ENCODE peak calls at places on chromosomes 5 and 9, in four cellular contexts. J is MM.1S, A is right cardiac atrium, O is right atrium auricular region. S is an unnamed sample.
A peak's percentile ranks its signal among the peaks of the same experiment; 100 is the strongest.

GRCh38 chr9:84322830-84323229 is 17.7 kb downstream of the SLC28A3 start:
- DNase-seq in J (no peak), A (no peak), O (no peak), S (peak; percentile 37)

GRCh38 chr5:125549322-125549871 is 803.0 kb upstream of the ZNF608 start:
- DNase-seq in J (no peak), A (no peak), O (no peak), S (peak; percentile 65)

GRCh38 chr5:28750236-28750635 is 1711.8 kb upstream of the CDH9 start:
- DNase-seq in J (no peak), A (no peak), O (no peak), S (no peak)

GRCh38 chr9:126650830-126651341 is 37.2 kb downstream of the LMX1B start:
- DNase-seq in J (no peak), A (no peak), O (no peak), S (no peak)

GRCh38 chr9:8115570-8115969 is 316.0 kb upstream of the DMAC1 start:
- DNase-seq in J (no peak), A (no peak), O (no peak), S (no peak)

GRCh38 chr9:107147134-107147533 is 135.9 kb upstream of the RAD23B start:
- DNase-seq in J (no peak), A (no peak), O (no peak), S (no peak)

GRCh38 chr9:117088786-117089185 is 326.1 kb downstream of the ASTN2 start:
- DNase-seq in J (no peak), A (no peak), O (no peak), S (no peak)

GRCh38 chr5:6449465-6450158 is 953 bp downstream of the UBE2QL1 start:
- DNase-seq in J (peak; percentile 31), A (no peak), O (no peak), S (no peak)

GRCh38 chr5:1040571-1040970 is 32.0 kb downstream of the NKD2 start:
- DNase-seq in J (no peak), A (peak; percentile 40), O (no peak), S (no peak)

GRCh38 chr5:142246263-142246662 is 78.6 kb downstream of the SPRY4 start:
- DNase-seq in J (no peak), A (peak; percentile 80), O (peak; percentile 65), S (no peak)

GRCh38 chr5:124628721-124629596 is 117.5 kb downstream of the ZNF608 start:
- DNase-seq in J (no peak), A (peak; percentile 62), O (peak; percentile 82), S (peak; percentile 99)

GRCh38 chr9:117002686-117003085 is 315.6 kb downstream of the TRIM32 start:
- DNase-seq in J (no peak), A (no peak), O (no peak), S (no peak)

GRCh38 chr5:136811551-136811950 is 446.2 kb upstream of the TRPC7 start:
- DNase-seq in J (no peak), A (no peak), O (no peak), S (peak; percentile 84)

GRCh38 chr5:72355706-72356299 is 35.6 kb downstream of the PTCD2 start:
- DNase-seq in J (no peak), A (peak; percentile 60), O (no peak), S (peak; percentile 59)

GRCh38 chr5:143594913-143595818 is 191.7 kb upstream of the NR3C1 start:
- DNase-seq in J (no peak), A (no peak), O (no peak), S (peak; percentile 65)

GRCh38 chr5:112142769-112143270 is 276.3 kb downstream of the EPB41L4A start:
- DNase-seq in J (no peak), A (no peak), O (no peak), S (no peak)

GRCh38 chr9:126228111-126228778 is 98.4 kb upstream of the MVB12B start:
- DNase-seq in J (no peak), A (no peak), O (no peak), S (no peak)

GRCh38 chr5:321726-322251 is 275 bp downstream of the AHRR start:
- DNase-seq in J (no peak), A (peak; percentile 28), O (no peak), S (no peak)

GRCh38 chr9:20754556-20754955 is 70.5 kb downstream of the FOCAD start:
- DNase-seq in J (no peak), A (no peak), O (no peak), S (no peak)

GRCh38 chr5:15501057-15501791 is 1.2 kb downstream of the FBXL7 start:
- DNase-seq in J (peak; percentile 90), A (peak; percentile 71), O (peak; percentile 69), S (peak; percentile 91)

GRCh38 chr5:36240779-36241635 is 718 bp downstream of the NADK2 start:
- DNase-seq in J (peak; percentile 57), A (peak; percentile 81), O (peak; percentile 68), S (peak; percentile 83)

GRCh38 chr5:150993422-150993821 is 27.0 kb upstream of the GPX3 start:
- DNase-seq in J (no peak), A (no peak), O (no peak), S (no peak)

GRCh38 chr9:73180373-73180772 is 28.7 kb downstream of the ANXA1 start:
- DNase-seq in J (no peak), A (no peak), O (no peak), S (no peak)

GRCh38 chr5:39185761-39186160 is 33.6 kb downstream of the FYB1 start:
- DNase-seq in J (no peak), A (no peak), O (no peak), S (no peak)

GRCh38 chr5:73464016-73464745 is 15.6 kb upstream of the FOXD1 start:
- DNase-seq in J (no peak), A (no peak), O (no peak), S (no peak)

GRCh38 chr5:33432656-33433055 is 8.1 kb upstream of the TARS1 start:
- DNase-seq in J (no peak), A (no peak), O (no peak), S (no peak)

GRCh38 chr5:146902471-146902870 is 23.9 kb upstream of the PPP2R2B start:
- DNase-seq in J (no peak), A (no peak), O (no peak), S (no peak)

GRCh38 chr9:127874301-127875216 is 2.9 kb downstream of the AK1 start:
- DNase-seq in J (no peak), A (peak; percentile 78), O (no peak), S (no peak)

GRCh38 chr5:21199087-21199486 is 1211.1 kb upstream of the CDH18 start:
- DNase-seq in J (no peak), A (no peak), O (no peak), S (no peak)

GRCh38 chr5:150158170-150158949 is 2.7 kb upstream of the PDGFRB start:
- DNase-seq in J (no peak), A (peak; percentile 81), O (no peak), S (peak; percentile 68)

GRCh38 chr5:167096816-167097215 is 1194.6 kb upstream of the WWC1 start:
- DNase-seq in J (no peak), A (no peak), O (no peak), S (peak; percentile 51)

GRCh38 chr5:149731617-149732400 is 1.7 kb downstream of the PPARGC1B start:
- DNase-seq in J (peak; percentile 89), A (peak; percentile 93), O (peak; percentile 86), S (peak; percentile 89)

GRCh38 chr5:170179626-170180025 is 53.2 kb upstream of the C5orf58 start:
- DNase-seq in J (no peak), A (no peak), O (no peak), S (peak; percentile 7)

GRCh38 chr9:135077497-135078200 is 9.8 kb upstream of the OLFM1 start:
- DNase-seq in J (no peak), A (no peak), O (no peak), S (no peak)

GRCh38 chr5:150079655-150080461 is 6.5 kb downstream of the CSF1R start:
- DNase-seq in J (no peak), A (no peak), O (peak; percentile 43), S (no peak)

GRCh38 chr9:133347515-133347984 is 381 bp downstream of the MED22 start:
- DNase-seq in J (peak; percentile 43), A (peak; percentile 80), O (no peak), S (peak; percentile 51)

GRCh38 chr9:23740531-23740930 is 85.5 kb downstream of the ELAVL2 start:
- DNase-seq in J (no peak), A (no peak), O (no peak), S (no peak)

GRCh38 chr9:23743041-23743440 is 83.0 kb downstream of the ELAVL2 start:
- DNase-seq in J (no peak), A (no peak), O (no peak), S (no peak)

GRCh38 chr9:23739753-23740152 is 86.3 kb downstream of the ELAVL2 start:
- DNase-seq in J (no peak), A (no peak), O (no peak), S (no peak)

GRCh38 chr9:23746317-23746716 is 79.7 kb downstream of the ELAVL2 start:
- DNase-seq in J (no peak), A (no peak), O (no peak), S (no peak)

GRCh38 chr9:23741304-23741800 is 84.7 kb downstream of the ELAVL2 start:
- DNase-seq in J (no peak), A (no peak), O (no peak), S (peak; percentile 5)
- H3K4me1 ChIP-seq in J (no peaks in the 10 kb centered on the region), A (no peaks in the 10 kb centered on the region), O (no peaks in the 10 kb centered on the region), S (no peaks in the 10 kb centered on the region)

DNA sequence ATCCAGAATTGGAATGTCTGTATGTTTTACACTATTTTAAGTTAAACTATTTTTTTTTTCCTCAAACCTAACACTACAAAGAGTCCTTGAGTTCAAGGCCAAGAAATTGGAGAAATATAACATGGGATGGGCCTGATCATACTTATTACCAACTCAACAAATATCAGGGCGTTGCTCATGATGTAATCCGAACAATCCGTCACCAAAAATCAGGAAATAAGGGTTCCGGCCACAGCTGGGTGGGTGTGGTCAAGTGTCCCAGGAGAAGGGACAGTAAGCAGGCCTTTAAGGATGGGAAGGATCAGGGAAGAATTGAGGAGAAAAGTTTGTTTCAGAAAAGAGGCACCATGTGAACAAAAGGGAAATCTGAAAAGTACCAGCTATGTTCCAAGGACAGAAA is 29.8 kb downstream of the MED27 start:
- DNase-seq in J (no peak), A (no peak), O (no peak), S (no peak)
- H3K4me1 ChIP-seq in J (no peaks in the 10 kb centered on the region), A (peaks cover 8% of the 10 kb centered on the region), O (peaks cover 10% of the 10 kb centered on the region), S (peaks cover 10% of the 10 kb centered on the region)

DNA sequence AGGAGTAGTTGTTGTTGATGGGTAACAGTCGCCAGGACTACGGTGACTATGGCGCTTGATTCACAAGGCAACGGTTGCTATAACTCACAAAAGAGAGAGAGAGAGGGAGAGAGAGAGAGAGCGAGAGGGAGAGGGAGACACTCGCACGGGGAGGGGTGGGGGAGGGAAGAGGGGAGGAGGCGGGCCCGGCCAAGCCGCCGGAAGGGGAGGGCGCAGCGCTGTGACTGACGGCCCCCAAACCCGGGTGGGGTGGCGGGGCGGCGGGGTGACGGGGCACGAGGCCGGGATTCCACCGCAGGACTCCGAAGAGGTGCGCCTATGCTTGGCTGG is at the start of gene RFX3:
- DNase-seq in J (peak; percentile 87), A (peak; percentile 97), O (peak; percentile 82), S (peak; percentile 99)
- H3K4me1 ChIP-seq in J (peaks cover 23% of the 10 kb centered on the region), A (no peaks in the 10 kb centered on the region), O (peaks cover 30% of the 10 kb centered on the region), S (peaks cover 2% of the 10 kb centered on the region)

GRCh38 chr5:134224905-134225779 is 731 bp downstream of the PPP2CA start:
- DNase-seq in J (peak; percentile 47), A (peak; percentile 85), O (no peak), S (peak; percentile 86)
- H3K4me1 ChIP-seq in J (peaks cover 25% of the 10 kb centered on the region), A (peaks cover 2% of the 10 kb centered on the region), O (peaks cover 52% of the 10 kb centered on the region), S (peaks cover 8% of the 10 kb centered on the region)

GRCh38 chr9:124017064-124017928 is 5.7 kb downstream of the LHX2 start:
- DNase-seq in J (no peak), A (no peak), O (no peak), S (no peak)

GRCh38 chr9:124019771-124020519 is 8.4 kb downstream of the LHX2 start:
- DNase-seq in J (no peak), A (no peak), O (no peak), S (no peak)

GRCh38 chr9:124016152-124017063 is 4.8 kb downstream of the LHX2 start:
- DNase-seq in J (no peak), A (no peak), O (no peak), S (no peak)

GRCh38 chr9:124018731-124019697 is 7.4 kb downstream of the LHX2 start:
- DNase-seq in J (no peak), A (peak; percentile 55), O (no peak), S (no peak)

GRCh38 chr9:124017929-124018730 is 6.6 kb downstream of the LHX2 start:
- DNase-seq in J (no peak), A (no peak), O (no peak), S (no peak)
- H3K4me1 ChIP-seq in J (no peaks in the 10 kb centered on the region), A (no peaks in the 10 kb centered on the region), O (peaks cover 34% of the 10 kb centered on the region), S (peaks cover 33% of the 10 kb centered on the region)